ENCODE peak calls at places on chromosomes 1 and 21, in five cellular contexts. N is left cardiac atrium; D is stimulated activated CD4-positive, alpha-beta T cell treated with anti-CD3 and anti-CD28 coated beads, TNF-alpha, amount 100 ng/mL, for 1 hour; G is OCI-LY7; F is T-helper 2 cell. I is an unnamed sample.

GRCh38 chr1:234863596-234863995 is 253.6 kb upstream of the IRF2BP2 start:
- DNase-seq in N (no peak), G (no peak), D (no peak), F (no peak), I (no peak)

GRCh38 chr1:161768986-161769672 is 3.0 kb downstream of the ATF6 start:
- DNase-seq in F (no peak), G (no peak), N (no peak), D (no peak), I (no peak)

GRCh38 chr1:173628888-173629287 is 6.2 kb upstream of the TEX50 start:
- DNase-seq in F (no peak), N (no peak), D (no peak), G (no peak), I (no peak)

GRCh38 chr1:222777977-222778376 is 36.9 kb upstream of the DISP1 start:
- DNase-seq in G (no peak), F (no peak), N (no peak), D (no peak), I (no peak)

GRCh38 chr21:42496839-42497202 is 797 bp upstream of the RSPH1 start:
- DNase-seq in G (no peak), D (no peak), F (no peak), N (peak), I (no peak)

GRCh38 chr1:59143824-59144223 is 153.1 kb upstream of the FGGY start:
- DNase-seq in N (no peak), D (no peak), F (no peak), G (no peak), I (no peak)

GRCh38 chr1:211874521-211875347 is 44.2 kb upstream of the LPGAT1 start:
- DNase-seq in D (no peak), G (no peak), N (no peak), F (no peak), I (no peak)

GRCh38 chr1:107963009-107963408 is 2.0 kb downstream of the VAV3 start:
- DNase-seq in G (no peak), N (no peak), F (no peak), D (no peak), I (no peak)

GRCh38 chr21:32143222-32143939 is 135.5 kb downstream of the MIS18A start:
- DNase-seq in N (no peak), D (no peak), G (no peak), F (no peak), I (no peak)

GRCh38 chr1:55420866-55421265 is 205.7 kb upstream of the USP24 start:
- DNase-seq in G (no peak), D (no peak), N (no peak), F (no peak), I (no peak)

I was measured in NCI-H187.